ENCODE peak calls at places on chromosomes 6 and 20, in five cellular contexts. R is effector CD8-positive, alpha-beta T cell; V is stimulated activated CD4-positive, alpha-beta T cell treated with anti-CD3 and anti-CD28 coated beads, Interleukin-15, amount 100 ng/mL, for 24 hours; F is germinal center; D is fibroblast of pulmonary artery. I is an unnamed sample.

GRCh38 chr6:108878942-108879341 is 30.7 kb downstream of the ARMC2 start:
- DNase-seq in R (no peak), V (no peak), F (no peak), D (no peak), I (no peak)

GRCh38 chr6:38867726-38868125 is 152.6 kb downstream of the DNAH8 start:
- DNase-seq in R (no peak), V (no peak), F (no peak), D (no peak), I (no peak)

GRCh38 chr6:85551264-85551663 is 42.4 kb downstream of the SNX14 start:
- DNase-seq in R (no peak), V (no peak), F (no peak), D (no peak), I (no peak)

GRCh38 chr20:34557936-34558319 is 590 bp upstream of the MAP1LC3A start:
- DNase-seq in R (no peak), V (no peak), F (no peak), D (no peak), I (no peak)

GRCh38 chr20:43572891-43573290 is 14.1 kb downstream of the SGK2 start:
- DNase-seq in R (no peak), V (no peak), F (no peak), D (no peak), I (no peak)

GRCh38 chr6:18359237-18359885 is 27.8 kb upstream of the RNF144B start:
- DNase-seq in R (no peak), V (no peak), F (peak; percentile 69), D (no peak), I (no peak)

GRCh38 chr20:57547250-57547649 is 13.7 kb upstream of the PCK1 start:
- DNase-seq in R (no peak), V (no peak), F (no peak), D (no peak), I (no peak)

GRCh38 chr6:105282801-105283585 is 103.2 kb upstream of the POPDC3 start:
- DNase-seq in R (no peak), V (no peak), F (no peak), D (no peak), I (no peak)

GRCh38 chr6:116066789-116067188 is 6.1 kb upstream of the FRK start:
- DNase-seq in R (no peak), V (no peak), F (no peak), D (no peak), I (no peak)

GRCh38 chr20:14604143-14604542 is 266.7 kb upstream of the FLRT3 start:
- DNase-seq in R (no peak), V (no peak), F (no peak), D (no peak), I (no peak)

GRCh38 chr20:9038791-9039190 is 30.1 kb upstream of the PLCB4 start:
- DNase-seq in R (no peak), V (no peak), F (no peak), D (no peak), I (no peak)

GRCh38 chr6:168049277-168049676 is 29.7 kb downstream of the FRMD1 start:
- DNase-seq in R (no peak), V (no peak), F (no peak), D (no peak), I (no peak)

I was measured in GM19239.